ENCODE peak calls at places on chromosomes 4 and X, in eight cellular contexts. O is NCI-H1436, L is RPMI7951, F is lung microvascular endothelial cell, X is HS-5, T is RPMI8226, R is upper lobe of right lung, D is left colon. M is an unnamed sample.

GRCh38 chrX:108091878-108092291 is 307 bp downstream of the ATG4A start:
- DNase-seq in D (peak; percentile 70), O (no peak), X (no peak), R (no peak), F (peak; percentile 21), L (no peak), T (peak; percentile 46), M (no peak)

GRCh38 chr4:74805601-74806000 is 11.3 kb upstream of the BTC start:
- DNase-seq in X (peak; percentile 45), D (no peak), R (no peak), T (no peak), O (no peak), L (peak; percentile 45), F (peak; percentile 11), M (peak; percentile 5)

GRCh38 chr4:126748736-126749135 is 884.0 kb upstream of the INTU start:
- DNase-seq in O (no peak), F (no peak), T (no peak), D (no peak), L (peak; percentile 73), X (no peak), R (no peak), M (no peak)

GRCh38 chr4:14294611-14295010 is 667.1 kb upstream of the BOD1L1 start:
- DNase-seq in R (no peak), L (peak; percentile 22), X (no peak), O (no peak), T (no peak), F (no peak), D (no peak), M (no peak)

GRCh38 chr4:13640149-13640671 is 12.7 kb upstream of the BOD1L1 start:
- DNase-seq in O (no peak), X (no peak), L (peak; percentile 87), D (no peak), T (no peak), F (peak; percentile 39), R (no peak), M (no peak)

GRCh38 chr4:169311643-169312365 is 41.0 kb upstream of the SH3RF1 start:
- DNase-seq in D (no peak), L (peak; percentile 49), T (peak; percentile 29), R (no peak), X (no peak), F (peak; percentile 71), O (peak; percentile 31), M (peak; percentile 35)

GRCh38 chr4:83221897-83222441 is 62.6 kb downstream of the COQ2 start:
- DNase-seq in L (no peak), D (no peak), O (no peak), T (peak; percentile 11), R (no peak), F (no peak), X (no peak), M (no peak)

GRCh38 chr4:6986067-6986780 is 56.9 kb upstream of the TADA2B start:
- DNase-seq in D (no peak), L (peak; percentile 76), F (peak; percentile 57), O (no peak), R (no peak), T (peak; percentile 10), X (peak; percentile 14), M (no peak)

GRCh38 chrX:111492085-111492484 is 19.4 kb upstream of the SERTM2 start:
- DNase-seq in D (no peak), O (peak; percentile 75), X (no peak), T (no peak), R (no peak), L (no peak), F (no peak), M (no peak)

GRCh38 chr4:147122697-147123472 is 177.2 kb upstream of the TTC29 start:
- DNase-seq in X (no peak), R (no peak), O (no peak), D (no peak), F (no peak), T (no peak), L (no peak), M (no peak)

GRCh38 chrX:129115104-129115503 is 408.2 kb downstream of the SMARCA1 start:
- DNase-seq in L (no peak), R (no peak), D (peak; percentile 41), T (peak; percentile 35), X (no peak), F (peak; percentile 19), O (peak; percentile 42), M (no peak)

GRCh38 chr4:127604949-127605709 is 27.6 kb upstream of the INTU start:
- DNase-seq in X (no peak), L (peak; percentile 14), D (peak; percentile 12), R (no peak), O (peak; percentile 9), F (peak; percentile 46), T (peak; percentile 31), M (peak; percentile 19)

GRCh38 chrX:12992544-12993118 is 17.7 kb downstream of the TMSB4X start:
- DNase-seq in X (no peak), F (no peak), O (no peak), D (no peak), R (no peak), T (no peak), L (no peak), M (no peak)

GRCh38 chr4:64158648-64159326 is 250.5 kb downstream of the TECRL start:
- DNase-seq in X (peak; percentile 49), F (peak; percentile 54), R (no peak), D (peak; percentile 39), L (peak; percentile 37), O (peak; percentile 15), T (peak; percentile 73), M (peak; percentile 31)

GRCh38 chr4:12949719-12950118 is 534.4 kb downstream of the RAB28 start:
- DNase-seq in X (no peak), L (no peak), R (no peak), O (no peak), D (no peak), T (no peak), F (no peak), M (no peak)

GRCh38 chrX:68672581-68673318 is 25.3 kb downstream of the STARD8 start:
- DNase-seq in R (no peak), L (no peak), X (no peak), T (no peak), F (no peak), D (no peak), O (no peak), M (no peak)

GRCh38 chr4:73068496-73069337 is 799 bp downstream of the COX18 start:
- DNase-seq in X (peak; percentile 19), F (peak; percentile 62), O (no peak), L (peak; percentile 26), T (peak; percentile 29), D (no peak), R (no peak), M (peak; percentile 40)

GRCh38 chrX:150223176-150224015 is 139.7 kb upstream of the MAMLD1 start:
- DNase-seq in O (no peak), R (no peak), X (no peak), F (no peak), D (no peak), L (no peak), T (no peak), M (no peak)

GRCh38 chr4:16942491-16942890 is 44.0 kb upstream of the LDB2 start:
- DNase-seq in L (peak; percentile 34), D (no peak), X (no peak), R (no peak), F (no peak), T (peak; percentile 15), O (peak; percentile 4), M (no peak)

GRCh38 chr4:3832536-3833220 is 66.5 kb downstream of the ADRA2C start:
- DNase-seq in X (no peak), T (no peak), D (no peak), F (no peak), L (no peak), O (no peak), R (no peak), M (no peak)

GRCh38 chr4:18689308-18689915 is 667.9 kb upstream of the LCORL start:
- DNase-seq in D (peak; percentile 46), T (peak; percentile 46), R (no peak), L (peak; percentile 48), X (peak; percentile 39), O (no peak), F (peak; percentile 66), M (peak; percentile 27)

GRCh38 chrX:150692837-150693781 is at the start of gene MTMR1:
- DNase-seq in T (peak; percentile 63), O (peak; percentile 61), L (no peak), R (peak; percentile 74), D (peak; percentile 55), F (peak; percentile 17), X (no peak), M (peak; percentile 10)

GRCh38 chr4:119139822-119140252 is 4.2 kb downstream of the MYOZ2 start:
- DNase-seq in X (no peak), L (no peak), T (no peak), R (no peak), O (no peak), D (no peak), F (peak; percentile 19), M (no peak)

M was measured in SW 1271.